ENCODE peak calls at places on chromosomes 5 and 9, in seven cellular contexts. S is IMR-90, Y is neuronal stem cell, U is mesenchymal stem cell, W is mesendoderm, R is trophoblast cell, C is H1. T is an unnamed sample.

GRCh38 chr9:137382728-137383452 is 40.1 kb downstream of the EXD3 start:
- DNase-seq in S (no peak), Y (no peak), U (no peak), W (peak), R (no peak), C (peak), T (peak)

GRCh38 chr9:20854444-20854843 is 170.4 kb downstream of the FOCAD start:
- DNase-seq in S (peak), Y (no peak), U (peak), W (no peak), R (peak), C (no peak), T (no peak)

GRCh38 chr9:20898885-20899554 is 132.4 kb downstream of the HACD4 start:
- DNase-seq in S (peak), Y (no peak), U (peak), W (peak), R (no peak), C (no peak), T (no peak)

GRCh38 chr5:122500245-122501086 is 188.4 kb downstream of the SNCAIP start:
- DNase-seq in S (peak), Y (peak), U (peak), W (peak), R (peak), C (peak), T (peak)

GRCh38 chr9:93097496-93098205 is 1.6 kb downstream of the CARD19 start:
- DNase-seq in S (peak), Y (no peak), U (peak), W (no peak), R (no peak), C (no peak), T (no peak)

GRCh38 chr5:176890455-176891330 is 8.5 kb downstream of the HK3 start:
- DNase-seq in S (no peak), Y (no peak), U (no peak), W (no peak), R (no peak), C (no peak), T (no peak)

GRCh38 chr5:147483961-147484707 is 25.7 kb downstream of the DPYSL3 start:
- DNase-seq in S (peak), Y (no peak), U (peak), W (no peak), R (peak), C (no peak), T (no peak)

GRCh38 chr9:137365056-137365455 is 57.9 kb downstream of the EXD3 start:
- DNase-seq in S (no peak), Y (no peak), U (no peak), W (no peak), R (no peak), C (no peak), T (no peak)

GRCh38 chr9:12847591-12847990 is 72.8 kb downstream of the LURAP1L start:
- DNase-seq in S (peak), Y (no peak), U (no peak), W (no peak), R (no peak), C (no peak), T (no peak)

GRCh38 chr9:134932171-134932570 is 14.5 kb upstream of the FCN1 start:
- DNase-seq in S (no peak), Y (no peak), U (no peak), W (no peak), R (no peak), C (no peak), T (no peak)

GRCh38 chr9:137114220-137114612 is 317 bp downstream of the DPP7 start:
- DNase-seq in S (no peak), Y (no peak), U (no peak), W (no peak), R (no peak), C (no peak), T (no peak)

GRCh38 chr5:79837707-79838620 is 148.3 kb downstream of the CMYA5 start:
- DNase-seq in S (no peak), Y (no peak), U (no peak), W (no peak), R (no peak), C (peak), T (no peak)

GRCh38 chr5:68334550-68334880 is 119.0 kb downstream of the PIK3R1 start:
- DNase-seq in S (no peak), Y (no peak), U (no peak), W (no peak), R (no peak), C (no peak), T (no peak)

GRCh38 chr5:83729389-83729788 is 8.7 kb upstream of the HAPLN1 start:
- DNase-seq in S (no peak), Y (no peak), U (no peak), W (no peak), R (no peak), C (no peak), T (no peak)
- H3K23ac ChIP-seq in S (no peak), Y (no peak), U (no peak), W (no peak), R (no peak), C (no peak), T (no peak)

GRCh38 chr9:124818431-124819281 is 34.6 kb upstream of the WDR38 start:
- DNase-seq in S (peak), Y (no peak), U (peak), W (peak), R (peak), C (no peak), T (peak)

GRCh38 chr9:124813041-124813440 is 36.1 kb downstream of the OLFML2A start:
- DNase-seq in S (no peak), Y (no peak), U (no peak), W (no peak), R (no peak), C (no peak), T (no peak)

GRCh38 chr9:124813496-124814177 is 36.7 kb downstream of the OLFML2A start:
- DNase-seq in S (no peak), Y (no peak), U (no peak), W (peak), R (no peak), C (no peak), T (no peak)

GRCh38 chr9:124814178-124814535 is 37.2 kb downstream of the OLFML2A start:
- DNase-seq in S (no peak), Y (no peak), U (no peak), W (no peak), R (no peak), C (no peak), T (no peak)

GRCh38 chr9:124815601-124816000 is 37.7 kb upstream of the WDR38 start:
- DNase-seq in S (no peak), Y (no peak), U (no peak), W (no peak), R (no peak), C (no peak), T (no peak)
- H3K23ac ChIP-seq in S (no peak), Y (no peak), U (no peak), W (no peak), R (no peak), C (no peak), T (no peak)

DNA sequence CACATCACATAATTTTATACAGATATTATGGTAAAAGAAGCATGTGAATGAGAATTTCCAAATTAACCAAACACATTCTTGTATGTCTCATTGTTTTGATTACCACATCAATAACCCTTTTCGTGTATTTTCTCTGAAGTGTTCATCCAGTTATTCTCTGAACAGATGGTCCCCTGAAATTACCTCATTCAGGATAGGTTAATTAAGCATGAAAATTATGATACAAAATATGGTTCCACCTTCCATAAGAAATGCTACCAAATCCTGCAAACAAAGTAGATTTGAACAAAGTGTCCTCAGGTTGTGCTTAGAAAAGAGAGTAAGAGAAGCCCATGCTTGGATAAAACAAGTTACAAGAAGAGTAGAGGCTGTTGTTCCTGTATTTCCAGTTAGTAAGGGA is 83.1 kb upstream of the LMNB1 start:
- DNase-seq in S (no peak), Y (no peak), U (no peak), W (no peak), R (no peak), C (no peak), T (no peak)
- H3K23ac ChIP-seq in S (no peak), Y (no peak), U (no peak), W (no peak), R (no peak), C (no peak), T (no peak)

DNA sequence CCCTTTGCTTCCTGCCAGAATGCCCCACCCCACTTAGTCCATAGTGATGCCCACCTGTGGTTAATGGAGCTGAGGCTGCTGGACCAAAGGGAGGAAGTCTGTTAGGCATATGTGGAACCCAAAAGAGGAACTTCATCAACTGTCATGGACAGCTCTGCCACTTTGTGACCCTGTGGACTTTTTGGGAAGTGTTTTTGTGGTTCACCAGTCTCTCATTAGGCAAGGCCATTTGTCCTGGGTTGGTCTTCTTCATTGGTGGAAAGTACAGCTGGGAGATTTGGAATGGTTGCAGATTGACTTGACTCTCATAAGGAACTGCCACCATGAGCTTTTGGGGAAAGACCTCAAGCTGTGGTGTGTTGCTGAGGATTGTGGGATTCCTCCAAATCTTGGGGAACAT is 31.9 kb upstream of the IL12B start:
- DNase-seq in S (no peak), Y (no peak), U (no peak), W (no peak), R (peak), C (no peak), T (no peak)
- H3K23ac ChIP-seq in S (no peak), Y (no peak), U (no peak), W (no peak), R (no peak), C (no peak), T (no peak)

DNA sequence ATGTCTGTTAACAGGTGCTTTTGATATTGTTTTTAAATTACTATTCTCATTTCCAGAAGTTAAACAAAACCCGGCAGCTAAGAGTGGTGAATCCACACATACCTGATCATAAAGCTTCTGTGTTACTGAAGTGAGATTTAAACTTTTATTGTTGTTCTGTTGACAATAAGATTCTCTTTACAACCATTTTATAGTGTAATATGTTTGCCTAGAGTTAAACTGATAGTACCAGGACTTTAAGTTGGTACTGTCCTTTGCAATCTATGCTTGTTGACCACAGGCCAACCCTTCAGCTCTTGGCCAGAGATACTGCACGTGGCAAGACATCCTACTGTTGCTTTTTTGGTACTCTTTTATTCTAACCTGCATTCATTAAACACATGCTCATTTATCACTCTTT is 806.2 kb downstream of the MTRR start:
- DNase-seq in S (no peak), Y (no peak), U (no peak), W (no peak), R (no peak), C (no peak), T (no peak)
- H3K23ac ChIP-seq in S (no peak), Y (no peak), U (no peak), W (no peak), R (no peak), C (no peak), T (no peak)

GRCh38 chr9:86903461-86904010 is 43.8 kb downstream of the GAS1 start:
- DNase-seq in S (no peak), Y (no peak), U (no peak), W (no peak), R (no peak), C (peak), T (peak)
- H3K23ac ChIP-seq in S (no peak), Y (no peak), U (no peak), W (no peak), R (no peak), C (no peak), T (no peak)